ENCODE peak calls at places on chromosomes 16 and 17, in ten cellular contexts. V is neural progenitor cell; Z is CD4-positive, alpha-beta T cell; S is OCI-LY7; M is AG09319; J is esophagus squamous epithelium; Q is breast epithelium; P is tibial nerve; G is activated CD4-positive, alpha-beta T cell treated with anti-CD3 and anti-CD28 coated beads, Interleukin-2, amount 50 U/mL, for 4 hours; T is GM23248. C is an unnamed sample.

GRCh38 chr17:29412780-29413565 is 22.8 kb downstream of the TAOK1 start:
- DNase-seq in S (no peak), J (no peak), G (no peak), Z (no peak), P (no peak), T (peak), M (peak), Q (no peak), V (no peak), C (no peak)

GRCh38 chr16:48013476-48013875 is 142.3 kb downstream of the ABCC12 start:
- DNase-seq in G (no peak), Q (no peak), P (no peak), T (no peak), V (no peak), J (no peak), Z (no peak), M (no peak), S (no peak), C (no peak)

GRCh38 chr16:69717066-69717465 is 9.3 kb downstream of the NQO1 start:
- DNase-seq in M (no peak), P (no peak), V (no peak), J (no peak), Q (no peak), G (no peak), S (no peak), T (no peak), Z (no peak), C (no peak)

GRCh38 chr16:72182976-72183375 is 11.0 kb upstream of the PMFBP1 start:
- DNase-seq in S (no peak), P (no peak), Q (no peak), M (no peak), T (no peak), V (no peak), Z (no peak), J (no peak), G (no peak), C (no peak)

GRCh38 chr16:49921791-49922456 is 66.0 kb upstream of the ZNF423 start:
- DNase-seq in T (peak), Q (peak), J (no peak), V (peak), M (no peak), S (peak), G (peak), P (peak), Z (peak), C (peak)

GRCh38 chr16:69917739-69918138 is 33.4 kb upstream of the CLEC18A start:
- DNase-seq in S (no peak), M (peak), Z (no peak), T (peak), J (no peak), Q (no peak), P (peak), V (peak), G (no peak), C (peak)

GRCh38 chr17:72890711-72891110 is 201.8 kb downstream of the SLC39A11 start:
- DNase-seq in Q (no peak), J (no peak), Z (no peak), T (peak), M (peak), S (no peak), G (no peak), P (no peak), V (no peak), C (no peak)

GRCh38 chr17:69907081-69907847 is 167.8 kb upstream of the KCNJ16 start:
- DNase-seq in S (no peak), V (no peak), T (no peak), P (no peak), Q (no peak), M (no peak), G (no peak), Z (no peak), J (no peak), C (no peak)

C was measured in nephron progenitor cell.